ENCODE peak calls at places on chromosomes 7 and 10, in ten cellular contexts. One of them, this sample, is unnamed. For H3K9me3, the result is how much of the 10 kb centered on the place peaks cover.

GRCh38 chr7:140015471-140015970 is 47.2 kb downstream of the PARP12 start:
- DNase-seq in upper lobe of left lung: no peak
- DNase-seq in SJCRH30: no peak
- DNase-seq in IMR-90: no peak
- DNase-seq in heart right ventricle: no peak
- DNase-seq in body of pancreas: no peak
- DNase-seq in cardiac muscle cell: no peak
- DNase-seq in CD8-positive, alpha-beta memory T cell: no peak
- DNase-seq in neuronal stem cell: no peak
- DNase-seq in K562: no peak
- DNase-seq in this sample: peak

GRCh38 chr7:98250789-98251188 is 1.2 kb downstream of the TECPR1 start:
- DNase-seq in upper lobe of left lung: no peak
- DNase-seq in SJCRH30: no peak
- DNase-seq in IMR-90: no peak
- DNase-seq in heart right ventricle: no peak
- DNase-seq in body of pancreas: peak
- DNase-seq in cardiac muscle cell: no peak
- DNase-seq in CD8-positive, alpha-beta memory T cell: peak
- DNase-seq in neuronal stem cell: no peak
- DNase-seq in K562: no peak
- DNase-seq in this sample: no peak

GRCh38 chr10:78510566-78511323 is 477.1 kb downstream of the RPS24 start:
- DNase-seq in upper lobe of left lung: no peak
- DNase-seq in SJCRH30: peak
- DNase-seq in IMR-90: no peak
- DNase-seq in heart right ventricle: no peak
- DNase-seq in body of pancreas: no peak
- DNase-seq in cardiac muscle cell: no peak
- DNase-seq in CD8-positive, alpha-beta memory T cell: no peak
- DNase-seq in neuronal stem cell: no peak
- DNase-seq in K562: no peak
- DNase-seq in this sample: peak

GRCh38 chr7:4791101-4791737 is 15.8 kb downstream of the AP5Z1 start:
- DNase-seq in upper lobe of left lung: no peak
- DNase-seq in SJCRH30: no peak
- DNase-seq in IMR-90: no peak
- DNase-seq in heart right ventricle: no peak
- DNase-seq in body of pancreas: no peak
- DNase-seq in cardiac muscle cell: no peak
- DNase-seq in CD8-positive, alpha-beta memory T cell: no peak
- DNase-seq in neuronal stem cell: no peak
- DNase-seq in K562: no peak
- DNase-seq in this sample: no peak

GRCh38 chr7:28347964-28348363 is 64.4 kb upstream of the CREB5 start:
- DNase-seq in upper lobe of left lung: no peak
- DNase-seq in SJCRH30: no peak
- DNase-seq in IMR-90: peak
- DNase-seq in heart right ventricle: peak
- DNase-seq in body of pancreas: no peak
- DNase-seq in cardiac muscle cell: peak
- DNase-seq in CD8-positive, alpha-beta memory T cell: no peak
- DNase-seq in neuronal stem cell: no peak
- DNase-seq in K562: no peak
- DNase-seq in this sample: no peak

GRCh38 chr7:91046322-91047088 is 217.7 kb upstream of the FZD1 start:
- DNase-seq in upper lobe of left lung: no peak
- DNase-seq in SJCRH30: no peak
- DNase-seq in IMR-90: peak
- DNase-seq in heart right ventricle: no peak
- DNase-seq in body of pancreas: no peak
- DNase-seq in cardiac muscle cell: peak
- DNase-seq in CD8-positive, alpha-beta memory T cell: no peak
- DNase-seq in neuronal stem cell: no peak
- DNase-seq in K562: no peak
- DNase-seq in this sample: no peak

GRCh38 chr7:1725199-1725701 is 55.2 kb downstream of the ELFN1 start:
- DNase-seq in upper lobe of left lung: no peak
- DNase-seq in SJCRH30: peak
- DNase-seq in IMR-90: no peak
- DNase-seq in heart right ventricle: peak
- DNase-seq in body of pancreas: peak
- DNase-seq in cardiac muscle cell: peak
- DNase-seq in CD8-positive, alpha-beta memory T cell: no peak
- DNase-seq in neuronal stem cell: no peak
- DNase-seq in K562: no peak
- DNase-seq in this sample: no peak

GRCh38 chr10:91665842-91666241 is 33.0 kb upstream of the PPP1R3C start:
- DNase-seq in upper lobe of left lung: no peak
- DNase-seq in SJCRH30: no peak
- DNase-seq in IMR-90: peak
- DNase-seq in heart right ventricle: no peak
- DNase-seq in body of pancreas: no peak
- DNase-seq in cardiac muscle cell: no peak
- DNase-seq in CD8-positive, alpha-beta memory T cell: no peak
- DNase-seq in neuronal stem cell: no peak
- DNase-seq in K562: no peak
- DNase-seq in this sample: no peak

DNA sequence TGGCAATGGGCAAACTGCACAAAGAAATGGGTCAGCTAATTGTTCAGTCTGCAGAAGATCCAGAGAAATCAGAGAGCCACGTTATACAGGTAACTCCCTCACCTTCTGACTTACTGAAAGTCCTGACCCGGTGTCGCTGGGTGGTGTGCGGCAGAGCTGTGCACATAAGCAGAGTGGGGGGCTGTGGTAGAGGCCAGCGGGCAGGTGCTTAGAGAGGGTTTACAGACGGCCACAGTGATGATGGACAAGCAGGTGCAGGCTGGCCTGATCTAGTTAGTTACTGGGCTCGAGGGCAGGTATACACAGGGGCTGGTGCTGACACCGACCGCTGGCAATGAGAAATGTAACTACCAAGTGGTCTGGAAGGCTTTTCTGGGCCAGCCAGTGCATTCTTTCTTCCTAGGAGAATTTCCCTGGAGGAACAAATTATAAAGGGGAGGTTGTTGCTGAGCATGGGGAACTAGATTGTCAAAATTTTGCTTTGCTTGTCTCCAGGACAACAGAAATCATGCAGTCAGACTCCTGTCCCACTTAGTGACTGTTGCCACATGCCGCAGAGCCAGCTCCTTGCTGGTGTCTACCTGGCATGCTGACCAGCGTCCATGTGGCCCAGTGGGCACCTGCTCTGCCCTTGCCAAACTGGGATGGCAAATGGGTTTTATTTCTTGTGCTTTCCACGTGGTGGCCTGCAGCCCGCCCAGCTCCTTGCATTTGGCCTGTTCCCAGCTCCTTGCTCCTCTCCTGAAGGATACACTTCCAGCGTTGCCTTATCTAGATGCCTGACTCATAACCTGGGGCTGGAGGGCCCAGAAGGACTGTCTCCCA is 28.8 kb downstream of the DENND10 start:
- DNase-seq in upper lobe of left lung: no peak
- DNase-seq in SJCRH30: no peak
- DNase-seq in IMR-90: no peak
- DNase-seq in heart right ventricle: no peak
- DNase-seq in body of pancreas: no peak
- DNase-seq in cardiac muscle cell: no peak
- DNase-seq in CD8-positive, alpha-beta memory T cell: no peak
- DNase-seq in neuronal stem cell: no peak
- DNase-seq in K562: no peak
- DNase-seq in this sample: no peak
- H3K27ac ChIP-seq in upper lobe of left lung: peak
- H3K27ac ChIP-seq in SJCRH30: no peak
- H3K27ac ChIP-seq in IMR-90: no peak
- H3K27ac ChIP-seq in heart right ventricle: no peak
- H3K27ac ChIP-seq in body of pancreas: no peak
- H3K27ac ChIP-seq in cardiac muscle cell: no peak
- H3K27ac ChIP-seq in CD8-positive, alpha-beta memory T cell: no peak
- H3K27ac ChIP-seq in neuronal stem cell: no peak
- H3K27ac ChIP-seq in K562: no peak
- H3K27ac ChIP-seq in this sample: no peak

GRCh38 chr7:127680983-127681382 is 29.0 kb downstream of the SND1 start:
- DNase-seq in upper lobe of left lung: no peak
- DNase-seq in SJCRH30: no peak
- DNase-seq in IMR-90: no peak
- DNase-seq in heart right ventricle: no peak
- DNase-seq in body of pancreas: no peak
- DNase-seq in cardiac muscle cell: no peak
- DNase-seq in CD8-positive, alpha-beta memory T cell: no peak
- DNase-seq in neuronal stem cell: no peak
- DNase-seq in K562: no peak
- DNase-seq in this sample: no peak

GRCh38 chr7:127678330-127678729 is 26.3 kb downstream of the SND1 start:
- DNase-seq in upper lobe of left lung: no peak
- DNase-seq in SJCRH30: no peak
- DNase-seq in IMR-90: no peak
- DNase-seq in heart right ventricle: no peak
- DNase-seq in body of pancreas: no peak
- DNase-seq in cardiac muscle cell: no peak
- DNase-seq in CD8-positive, alpha-beta memory T cell: no peak
- DNase-seq in neuronal stem cell: no peak
- DNase-seq in K562: no peak
- DNase-seq in this sample: no peak

GRCh38 chr7:127682140-127682539 is 30.1 kb downstream of the SND1 start:
- DNase-seq in upper lobe of left lung: no peak
- DNase-seq in SJCRH30: no peak
- DNase-seq in IMR-90: no peak
- DNase-seq in heart right ventricle: no peak
- DNase-seq in body of pancreas: peak
- DNase-seq in cardiac muscle cell: no peak
- DNase-seq in CD8-positive, alpha-beta memory T cell: no peak
- DNase-seq in neuronal stem cell: no peak
- DNase-seq in K562: no peak
- DNase-seq in this sample: no peak

GRCh38 chr7:127677433-127678230 is 25.6 kb downstream of the SND1 start:
- DNase-seq in upper lobe of left lung: no peak
- DNase-seq in SJCRH30: no peak
- DNase-seq in IMR-90: no peak
- DNase-seq in heart right ventricle: no peak
- DNase-seq in body of pancreas: no peak
- DNase-seq in cardiac muscle cell: no peak
- DNase-seq in CD8-positive, alpha-beta memory T cell: no peak
- DNase-seq in neuronal stem cell: no peak
- DNase-seq in K562: no peak
- DNase-seq in this sample: no peak

GRCh38 chr7:127678947-127679346 is 27.0 kb downstream of the SND1 start:
- DNase-seq in upper lobe of left lung: no peak
- DNase-seq in SJCRH30: no peak
- DNase-seq in IMR-90: peak
- DNase-seq in heart right ventricle: no peak
- DNase-seq in body of pancreas: no peak
- DNase-seq in cardiac muscle cell: peak
- DNase-seq in CD8-positive, alpha-beta memory T cell: no peak
- DNase-seq in neuronal stem cell: no peak
- DNase-seq in K562: no peak
- DNase-seq in this sample: no peak
- H3K9me3 ChIP-seq in upper lobe of left lung: under half
- H3K9me3 ChIP-seq in SJCRH30: under half
- H3K9me3 ChIP-seq in IMR-90: under half
- H3K9me3 ChIP-seq in heart right ventricle: under half
- H3K9me3 ChIP-seq in body of pancreas: under half
- H3K9me3 ChIP-seq in cardiac muscle cell: under half
- H3K9me3 ChIP-seq in CD8-positive, alpha-beta memory T cell: under half
- H3K9me3 ChIP-seq in neuronal stem cell: under half
- H3K9me3 ChIP-seq in K562: under half
- H3K9me3 ChIP-seq in this sample: under half

GRCh38 chr7:31878875-31879274 is 191.3 kb downstream of the PDE1C start:
- DNase-seq in upper lobe of left lung: no peak
- DNase-seq in SJCRH30: no peak
- DNase-seq in IMR-90: no peak
- DNase-seq in heart right ventricle: no peak
- DNase-seq in body of pancreas: no peak
- DNase-seq in cardiac muscle cell: no peak
- DNase-seq in CD8-positive, alpha-beta memory T cell: no peak
- DNase-seq in neuronal stem cell: no peak
- DNase-seq in K562: no peak
- DNase-seq in this sample: no peak

GRCh38 chr7:31887006-31887405 is 183.2 kb downstream of the PDE1C start:
- DNase-seq in upper lobe of left lung: no peak
- DNase-seq in SJCRH30: no peak
- DNase-seq in IMR-90: no peak
- DNase-seq in heart right ventricle: no peak
- DNase-seq in body of pancreas: no peak
- DNase-seq in cardiac muscle cell: no peak
- DNase-seq in CD8-positive, alpha-beta memory T cell: no peak
- DNase-seq in neuronal stem cell: no peak
- DNase-seq in K562: no peak
- DNase-seq in this sample: no peak

GRCh38 chr7:31882187-31882586 is 188.0 kb downstream of the PDE1C start:
- DNase-seq in upper lobe of left lung: no peak
- DNase-seq in SJCRH30: no peak
- DNase-seq in IMR-90: no peak
- DNase-seq in heart right ventricle: peak
- DNase-seq in body of pancreas: peak
- DNase-seq in cardiac muscle cell: no peak
- DNase-seq in CD8-positive, alpha-beta memory T cell: no peak
- DNase-seq in neuronal stem cell: no peak
- DNase-seq in K562: no peak
- DNase-seq in this sample: no peak

GRCh38 chr7:31885160-31885559 is 185.0 kb downstream of the PDE1C start:
- DNase-seq in upper lobe of left lung: no peak
- DNase-seq in SJCRH30: no peak
- DNase-seq in IMR-90: no peak
- DNase-seq in heart right ventricle: no peak
- DNase-seq in body of pancreas: no peak
- DNase-seq in cardiac muscle cell: no peak
- DNase-seq in CD8-positive, alpha-beta memory T cell: no peak
- DNase-seq in neuronal stem cell: no peak
- DNase-seq in K562: no peak
- DNase-seq in this sample: no peak

DNA sequence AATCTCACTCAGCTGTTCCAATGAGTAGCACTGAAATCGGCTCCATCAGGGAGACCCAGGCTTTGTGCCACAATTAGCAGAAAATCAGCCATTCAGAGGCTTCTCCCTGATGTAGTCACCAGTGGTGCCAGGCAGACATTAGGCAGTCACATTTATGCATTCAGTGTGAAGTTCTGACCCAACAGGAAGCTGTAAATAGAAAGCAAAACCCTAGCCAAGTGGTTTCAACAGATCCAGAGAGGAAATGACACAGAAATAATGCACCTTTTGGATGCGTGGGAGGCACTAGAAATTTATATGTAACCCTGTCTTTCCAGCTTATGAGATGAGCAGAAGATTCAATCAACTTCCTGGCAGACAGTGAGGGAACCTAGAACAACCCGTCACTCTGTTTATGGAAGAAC is 186.4 kb downstream of the PDE1C start:
- DNase-seq in upper lobe of left lung: no peak
- DNase-seq in SJCRH30: no peak
- DNase-seq in IMR-90: peak
- DNase-seq in heart right ventricle: peak
- DNase-seq in body of pancreas: no peak
- DNase-seq in cardiac muscle cell: peak
- DNase-seq in CD8-positive, alpha-beta memory T cell: no peak
- DNase-seq in neuronal stem cell: no peak
- DNase-seq in K562: no peak
- DNase-seq in this sample: peak
- H3K27ac ChIP-seq in upper lobe of left lung: peak
- H3K27ac ChIP-seq in SJCRH30: no peak
- H3K27ac ChIP-seq in IMR-90: peak
- H3K27ac ChIP-seq in heart right ventricle: peak
- H3K27ac ChIP-seq in body of pancreas: no peak
- H3K27ac ChIP-seq in cardiac muscle cell: no peak
- H3K27ac ChIP-seq in CD8-positive, alpha-beta memory T cell: no peak
- H3K27ac ChIP-seq in neuronal stem cell: no peak
- H3K27ac ChIP-seq in K562: no peak
- H3K27ac ChIP-seq in this sample: no peak

DNA sequence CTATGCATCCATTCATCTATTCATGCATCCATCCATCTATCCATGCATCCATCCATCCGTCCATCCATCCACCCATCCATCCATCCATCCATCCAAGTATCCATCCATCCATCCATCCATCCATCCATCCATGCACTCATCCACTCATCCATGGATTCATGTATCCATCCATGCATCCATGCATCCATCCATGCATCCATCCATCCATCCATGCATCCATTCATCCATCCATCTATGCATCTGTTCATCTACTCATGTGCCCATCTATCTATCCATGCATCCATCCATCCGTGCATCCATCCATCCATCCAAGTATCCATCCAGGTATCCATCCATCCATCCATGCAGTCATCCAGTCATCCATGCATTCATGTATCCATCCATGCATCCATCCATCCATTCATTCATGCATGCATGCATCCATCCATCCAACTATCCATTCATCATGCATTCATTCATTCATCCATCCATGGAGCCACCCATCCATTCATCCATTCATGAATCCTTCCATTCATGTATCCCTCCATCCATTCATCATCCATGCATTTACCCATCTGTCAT is 132.0 kb downstream of the DYNC2I1 start:
- DNase-seq in upper lobe of left lung: no peak
- DNase-seq in SJCRH30: no peak
- DNase-seq in IMR-90: no peak
- DNase-seq in heart right ventricle: no peak
- DNase-seq in body of pancreas: no peak
- DNase-seq in cardiac muscle cell: no peak
- DNase-seq in CD8-positive, alpha-beta memory T cell: no peak
- DNase-seq in neuronal stem cell: no peak
- DNase-seq in K562: no peak
- DNase-seq in this sample: no peak
- H3K9me3 ChIP-seq in upper lobe of left lung: under half
- H3K9me3 ChIP-seq in SJCRH30: under half
- H3K9me3 ChIP-seq in IMR-90: under half
- H3K9me3 ChIP-seq in heart right ventricle: under half
- H3K9me3 ChIP-seq in body of pancreas: under half
- H3K9me3 ChIP-seq in cardiac muscle cell: under half
- H3K9me3 ChIP-seq in CD8-positive, alpha-beta memory T cell: under half
- H3K9me3 ChIP-seq in neuronal stem cell: under half
- H3K9me3 ChIP-seq in K562: under half
- H3K9me3 ChIP-seq in this sample: under half